ENCODE peak calls at places on chromosomes 16 and 17, in six cellular contexts. One of them, this sample, is unnamed.

GRCh38 chr17:31226950-31227349 is 70.1 kb downstream of the OMG start:
- DNase-seq in H1: no peak
- DNase-seq in HepG2: no peak
- DNase-seq in K562: no peak
- DNase-seq in GM12891: no peak
- DNase-seq in GM12878: no peak
- DNase-seq in this sample: no peak

GRCh38 chr16:83713597-83713996 is 94.2 kb upstream of the HSBP1 start:
- DNase-seq in H1: no peak
- DNase-seq in HepG2: no peak
- DNase-seq in K562: peak
- DNase-seq in GM12891: no peak
- DNase-seq in GM12878: no peak
- DNase-seq in this sample: no peak

GRCh38 chr16:85717393-85718152 is 28.8 kb upstream of the GINS2 start:
- DNase-seq in H1: no peak
- DNase-seq in HepG2: peak
- DNase-seq in K562: peak
- DNase-seq in GM12891: peak
- DNase-seq in GM12878: no peak
- DNase-seq in this sample: peak

GRCh38 chr17:21039839-21040575 is 2.8 kb downstream of the USP22 start:
- DNase-seq in H1: no peak
- DNase-seq in HepG2: peak
- DNase-seq in K562: peak
- DNase-seq in GM12891: no peak
- DNase-seq in GM12878: no peak
- DNase-seq in this sample: no peak

GRCh38 chr16:79008869-79009179 is 591.7 kb downstream of the MAF start:
- DNase-seq in H1: no peak
- DNase-seq in HepG2: no peak
- DNase-seq in K562: no peak
- DNase-seq in GM12891: no peak
- DNase-seq in GM12878: no peak
- DNase-seq in this sample: no peak

GRCh38 chr17:32319548-32319905 is 22.4 kb downstream of the C17orf75 start:
- DNase-seq in H1: peak
- DNase-seq in HepG2: peak
- DNase-seq in K562: peak
- DNase-seq in GM12891: peak
- DNase-seq in GM12878: peak
- DNase-seq in this sample: peak

GRCh38 chr16:61936522-61936921 is 99.7 kb downstream of the CDH8 start:
- DNase-seq in H1: no peak
- DNase-seq in HepG2: no peak
- DNase-seq in K562: no peak
- DNase-seq in GM12891: no peak
- DNase-seq in GM12878: no peak
- DNase-seq in this sample: no peak

GRCh38 chr16:17556276-17557052 is 85.7 kb upstream of the XYLT1 start:
- DNase-seq in H1: peak
- DNase-seq in HepG2: peak
- DNase-seq in K562: peak
- DNase-seq in GM12891: no peak
- DNase-seq in GM12878: no peak
- DNase-seq in this sample: no peak

GRCh38 chr17:38704645-38705522 is at the start of gene MLLT6:
- DNase-seq in H1: no peak
- DNase-seq in HepG2: peak
- DNase-seq in K562: peak
- DNase-seq in GM12891: no peak
- DNase-seq in GM12878: no peak
- DNase-seq in this sample: peak

GRCh38 chr17:61312406-61313295 is 87.0 kb upstream of the TBX2 start:
- DNase-seq in H1: no peak
- DNase-seq in HepG2: no peak
- DNase-seq in K562: no peak
- DNase-seq in GM12891: no peak
- DNase-seq in GM12878: no peak
- DNase-seq in this sample: no peak

GRCh38 chr17:81814748-81815645 is 11.0 kb downstream of the GCGR start:
- DNase-seq in H1: no peak
- DNase-seq in HepG2: peak
- DNase-seq in K562: no peak
- DNase-seq in GM12891: no peak
- DNase-seq in GM12878: no peak
- DNase-seq in this sample: no peak

GRCh38 chr16:49456763-49457162 is 83.2 kb downstream of the C16orf78 start:
- DNase-seq in H1: no peak
- DNase-seq in HepG2: no peak
- DNase-seq in K562: no peak
- DNase-seq in GM12891: no peak
- DNase-seq in GM12878: no peak
- DNase-seq in this sample: no peak

DNA sequence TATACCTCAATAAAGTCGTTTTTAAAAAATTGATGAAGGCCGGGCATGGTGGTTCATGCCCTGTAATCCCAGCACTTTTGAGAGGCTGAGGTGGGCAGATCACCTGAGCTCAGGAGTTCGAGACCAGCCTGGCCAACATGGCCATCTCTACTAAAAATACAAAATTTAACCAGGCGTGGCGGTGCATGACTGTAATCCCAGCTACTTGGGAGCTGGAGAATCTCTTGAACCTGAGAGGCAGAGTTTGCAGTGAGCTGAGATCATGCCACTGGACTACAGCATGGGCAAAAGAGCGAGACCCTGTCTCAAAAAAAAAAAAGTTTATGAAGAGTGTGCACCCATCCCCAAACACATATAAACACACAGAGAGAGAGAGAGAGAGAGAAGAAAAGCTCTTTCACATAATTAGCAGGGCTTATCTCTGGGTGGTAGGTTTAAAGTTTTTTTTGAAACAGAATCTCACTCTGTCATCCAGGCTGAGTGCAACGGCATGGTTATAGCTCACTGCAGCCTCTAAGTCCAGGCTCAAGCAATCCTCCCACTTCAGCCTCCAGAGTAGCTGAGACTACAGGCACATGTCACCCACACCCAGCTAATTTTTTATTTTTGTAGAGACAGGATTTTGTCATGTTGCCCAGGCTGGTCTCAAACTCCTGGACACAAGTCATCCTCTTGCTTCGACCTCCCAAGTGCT is 3.0 kb downstream of the SREBF1 start:
- DNase-seq in H1: no peak
- DNase-seq in HepG2: no peak
- DNase-seq in K562: no peak
- DNase-seq in GM12891: no peak
- DNase-seq in GM12878: no peak
- DNase-seq in this sample: no peak
- TF ChIP-seq TAF1 in H1: no peak
- TF ChIP-seq TAF1 in HepG2: no peak
- TF ChIP-seq TAF1 in K562: no peak
- TF ChIP-seq TAF1 in GM12891: no peak
- TF ChIP-seq TAF1 in GM12878: no peak
- TF ChIP-seq TAF1 in this sample: no peak

DNA sequence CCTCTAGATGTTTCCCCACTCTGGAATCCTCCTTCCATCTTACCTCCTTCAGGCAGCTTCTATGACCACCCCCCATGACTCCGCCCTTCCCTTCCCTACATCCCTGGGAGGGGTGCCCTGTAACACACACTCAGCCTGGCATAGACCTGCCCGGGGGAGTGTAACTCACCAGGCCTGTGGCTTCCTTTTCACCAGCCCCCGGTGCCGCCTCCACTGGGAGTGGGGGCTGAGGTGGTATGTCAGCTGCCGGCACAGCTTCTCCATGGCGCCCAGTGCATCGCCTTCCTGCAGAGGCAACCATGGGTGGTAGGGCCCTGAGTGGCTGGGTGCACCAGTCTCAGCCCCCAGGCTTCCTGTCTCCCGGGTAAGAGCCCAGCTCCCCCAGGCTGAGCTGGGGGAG is 32.3 kb downstream of the TRPV2 start:
- DNase-seq in H1: no peak
- DNase-seq in HepG2: no peak
- DNase-seq in K562: no peak
- DNase-seq in GM12891: no peak
- DNase-seq in GM12878: no peak
- DNase-seq in this sample: no peak
- TF ChIP-seq POLR2A in H1: no peak
- TF ChIP-seq POLR2A in HepG2: peak
- TF ChIP-seq POLR2A in K562: no peak
- TF ChIP-seq POLR2A in GM12891: no peak
- TF ChIP-seq POLR2A in GM12878: peak
- TF ChIP-seq POLR2A in this sample: no peak

DNA sequence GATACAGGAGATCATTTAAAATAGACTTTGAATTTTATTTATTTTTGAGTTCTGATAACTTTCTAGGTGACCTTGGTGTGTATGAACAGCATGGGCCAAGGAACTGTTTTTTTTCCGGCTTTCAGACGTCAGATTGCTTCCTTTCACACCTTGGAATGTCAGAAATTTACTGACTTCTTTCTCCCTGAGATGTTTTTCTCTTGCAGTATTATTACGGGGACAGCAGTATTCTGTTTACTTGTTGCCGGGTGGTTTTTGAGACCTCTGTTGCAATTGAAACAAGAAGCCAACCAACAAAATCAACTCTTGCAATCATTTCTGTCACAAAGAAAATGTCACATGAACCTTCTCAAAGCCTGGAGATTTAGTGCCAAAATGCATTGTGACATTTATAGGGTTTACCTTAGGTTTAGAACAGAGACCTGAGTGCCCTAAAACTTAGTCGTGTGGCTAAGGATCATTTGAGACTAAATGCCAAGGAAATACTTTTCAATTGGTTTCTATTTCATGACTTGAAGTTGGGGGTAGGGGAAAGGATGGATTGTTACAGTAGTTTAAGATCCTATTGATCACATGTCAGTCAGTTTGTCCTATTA is 174.3 kb downstream of the MAP2K6 start:
- DNase-seq in H1: no peak
- DNase-seq in HepG2: no peak
- DNase-seq in K562: no peak
- DNase-seq in GM12891: no peak
- DNase-seq in GM12878: no peak
- DNase-seq in this sample: no peak
- TF ChIP-seq TAF1 in H1: no peak
- TF ChIP-seq TAF1 in HepG2: no peak
- TF ChIP-seq TAF1 in K562: no peak
- TF ChIP-seq TAF1 in GM12891: no peak
- TF ChIP-seq TAF1 in GM12878: no peak
- TF ChIP-seq TAF1 in this sample: no peak

DNA sequence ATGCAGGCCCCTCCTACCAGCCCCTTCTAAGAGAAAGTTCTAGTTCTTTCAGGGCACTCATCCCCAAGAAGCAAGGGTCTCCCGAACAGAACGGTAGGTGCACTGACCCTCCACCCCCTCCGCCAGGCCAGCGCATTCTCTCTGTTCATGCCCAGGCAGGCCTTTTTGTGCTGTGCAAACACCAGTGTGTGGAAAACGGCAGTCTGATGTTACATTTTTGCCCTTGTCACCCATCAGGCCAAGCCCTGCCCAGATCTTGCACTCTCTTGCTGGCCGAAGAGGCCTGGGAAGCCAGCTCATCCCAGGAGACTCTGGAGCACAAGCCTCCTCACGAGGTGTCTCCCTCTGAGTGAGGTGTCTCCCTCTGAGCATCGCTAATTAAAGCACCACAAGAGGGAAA is 16.1 kb upstream of the MTSS2 start:
- DNase-seq in H1: no peak
- DNase-seq in HepG2: no peak
- DNase-seq in K562: no peak
- DNase-seq in GM12891: no peak
- DNase-seq in GM12878: no peak
- DNase-seq in this sample: no peak
- TF ChIP-seq POLR2A in H1: no peak
- TF ChIP-seq POLR2A in HepG2: no peak
- TF ChIP-seq POLR2A in K562: no peak
- TF ChIP-seq POLR2A in GM12891: no peak
- TF ChIP-seq POLR2A in GM12878: no peak
- TF ChIP-seq POLR2A in this sample: no peak

DNA sequence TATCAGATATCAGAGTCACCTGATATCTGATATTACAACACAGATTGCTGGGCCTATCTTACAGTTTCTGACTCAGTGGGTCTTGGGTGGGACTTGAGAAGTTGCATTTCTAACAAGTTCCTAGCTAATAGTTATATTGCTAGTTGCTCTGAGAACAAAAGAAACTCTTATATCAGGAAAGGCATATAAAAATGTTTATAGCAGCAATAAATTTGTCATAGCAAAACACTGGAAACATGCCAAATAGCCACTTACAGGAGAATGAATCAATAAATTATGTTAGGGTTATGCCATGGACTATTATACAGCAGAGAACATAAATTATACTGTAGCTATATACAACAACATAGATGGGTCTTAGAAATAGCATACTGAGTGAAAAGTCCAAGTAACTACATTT is 38.2 kb downstream of the C17orf67 start:
- DNase-seq in H1: no peak
- DNase-seq in HepG2: no peak
- DNase-seq in K562: no peak
- DNase-seq in GM12891: no peak
- DNase-seq in GM12878: no peak
- DNase-seq in this sample: no peak
- TF ChIP-seq TAF1 in H1: no peak
- TF ChIP-seq TAF1 in HepG2: no peak
- TF ChIP-seq TAF1 in K562: no peak
- TF ChIP-seq TAF1 in GM12891: no peak
- TF ChIP-seq TAF1 in GM12878: no peak
- TF ChIP-seq TAF1 in this sample: no peak

This sample was measured in GM12892.